ENCODE peak calls at places on chromosome 21, in nine cellular contexts. One of them, this sample, is unnamed.

GRCh38 chr21:45804809-45805313 is 161.3 kb downstream of the PCBP3 start:
- DNase-seq in tibial nerve: no peak
- DNase-seq in neural progenitor cell: no peak
- DNase-seq in cardiac muscle cell: no peak
- DNase-seq in H9: no peak
- DNase-seq in naive thymus-derived CD4-positive, alpha-beta T cell: no peak
- DNase-seq in ovary: no peak
- DNase-seq in psoas muscle: no peak
- DNase-seq in AG04450: no peak
- DNase-seq in this sample: no peak

GRCh38 chr21:33189237-33189636 is 40.5 kb upstream of the IFNAR2 start:
- DNase-seq in tibial nerve: no peak
- DNase-seq in ovary: no peak
- DNase-seq in psoas muscle: no peak
- DNase-seq in H9: no peak
- DNase-seq in neural progenitor cell: no peak
- DNase-seq in AG04450: no peak
- DNase-seq in cardiac muscle cell: no peak
- DNase-seq in naive thymus-derived CD4-positive, alpha-beta T cell: no peak
- DNase-seq in this sample: no peak

GRCh38 chr21:27047331-27048314 is 80.7 kb upstream of the ADAMTS5 start:
- DNase-seq in cardiac muscle cell: no peak
- DNase-seq in AG04450: no peak
- DNase-seq in ovary: no peak
- DNase-seq in naive thymus-derived CD4-positive, alpha-beta T cell: no peak
- DNase-seq in H9: no peak
- DNase-seq in tibial nerve: no peak
- DNase-seq in psoas muscle: no peak
- DNase-seq in neural progenitor cell: peak; percentile 48
- DNase-seq in this sample: no peak

GRCh38 chr21:45906196-45906805 is 75.3 kb upstream of the COL6A1 start:
- DNase-seq in naive thymus-derived CD4-positive, alpha-beta T cell: no peak
- DNase-seq in ovary: no peak
- DNase-seq in neural progenitor cell: no peak
- DNase-seq in cardiac muscle cell: no peak
- DNase-seq in AG04450: no peak
- DNase-seq in H9: no peak
- DNase-seq in tibial nerve: no peak
- DNase-seq in psoas muscle: no peak
- DNase-seq in this sample: no peak

GRCh38 chr21:26572668-26573381 is at the start of gene CYYR1:
- DNase-seq in neural progenitor cell: peak; percentile 84
- DNase-seq in ovary: no peak
- DNase-seq in H9: peak; percentile 77
- DNase-seq in tibial nerve: no peak
- DNase-seq in naive thymus-derived CD4-positive, alpha-beta T cell: no peak
- DNase-seq in cardiac muscle cell: peak; percentile 70
- DNase-seq in AG04450: no peak
- DNase-seq in psoas muscle: peak; percentile 30
- DNase-seq in this sample: no peak

GRCh38 chr21:34688145-34688544 is 19.4 kb downstream of the CLIC6 start:
- DNase-seq in AG04450: no peak
- DNase-seq in psoas muscle: no peak
- DNase-seq in H9: no peak
- DNase-seq in tibial nerve: no peak
- DNase-seq in naive thymus-derived CD4-positive, alpha-beta T cell: no peak
- DNase-seq in ovary: no peak
- DNase-seq in cardiac muscle cell: no peak
- DNase-seq in neural progenitor cell: no peak
- DNase-seq in this sample: peak; percentile 28

GRCh38 chr21:44802396-44803153 is 955 bp upstream of the UBE2G2 start:
- DNase-seq in cardiac muscle cell: peak; percentile 20
- DNase-seq in tibial nerve: no peak
- DNase-seq in H9: no peak
- DNase-seq in neural progenitor cell: peak; percentile 72
- DNase-seq in ovary: no peak
- DNase-seq in naive thymus-derived CD4-positive, alpha-beta T cell: no peak
- DNase-seq in AG04450: no peak
- DNase-seq in psoas muscle: no peak
- DNase-seq in this sample: no peak

GRCh38 chr21:26389971-26390641 is 183.0 kb downstream of the CYYR1 start:
- DNase-seq in AG04450: no peak
- DNase-seq in cardiac muscle cell: peak; percentile 39
- DNase-seq in ovary: no peak
- DNase-seq in tibial nerve: no peak
- DNase-seq in neural progenitor cell: no peak
- DNase-seq in psoas muscle: no peak
- DNase-seq in naive thymus-derived CD4-positive, alpha-beta T cell: no peak
- DNase-seq in H9: no peak
- DNase-seq in this sample: no peak

GRCh38 chr21:46599251-46599572 is 5.7 kb downstream of the S100B start:
- DNase-seq in cardiac muscle cell: peak; percentile 29
- DNase-seq in H9: no peak
- DNase-seq in ovary: peak; percentile 53
- DNase-seq in tibial nerve: no peak
- DNase-seq in AG04450: peak; percentile 70
- DNase-seq in naive thymus-derived CD4-positive, alpha-beta T cell: no peak
- DNase-seq in psoas muscle: no peak
- DNase-seq in neural progenitor cell: peak; percentile 66
- DNase-seq in this sample: no peak

GRCh38 chr21:45709696-45710268 is 66.3 kb downstream of the PCBP3 start:
- DNase-seq in H9: no peak
- DNase-seq in AG04450: no peak
- DNase-seq in ovary: no peak
- DNase-seq in psoas muscle: no peak
- DNase-seq in cardiac muscle cell: no peak
- DNase-seq in neural progenitor cell: no peak
- DNase-seq in naive thymus-derived CD4-positive, alpha-beta T cell: no peak
- DNase-seq in tibial nerve: no peak
- DNase-seq in this sample: no peak

GRCh38 chr21:17925000-17925610 is 105.9 kb upstream of the C21orf91 start:
- DNase-seq in tibial nerve: no peak
- DNase-seq in H9: peak; percentile 61
- DNase-seq in neural progenitor cell: peak; percentile 83
- DNase-seq in AG04450: peak; percentile 6
- DNase-seq in naive thymus-derived CD4-positive, alpha-beta T cell: peak; percentile 41
- DNase-seq in psoas muscle: no peak
- DNase-seq in ovary: peak; percentile 12
- DNase-seq in cardiac muscle cell: peak; percentile 84
- DNase-seq in this sample: peak; percentile 17

GRCh38 chr21:41419921-41420862 is 5.8 kb upstream of the MX1 start:
- DNase-seq in tibial nerve: peak; percentile 73
- DNase-seq in H9: peak; percentile 78
- DNase-seq in ovary: peak; percentile 87
- DNase-seq in naive thymus-derived CD4-positive, alpha-beta T cell: peak; percentile 33
- DNase-seq in cardiac muscle cell: peak; percentile 44
- DNase-seq in neural progenitor cell: peak; percentile 59
- DNase-seq in AG04450: peak; percentile 63
- DNase-seq in psoas muscle: peak; percentile 83
- DNase-seq in this sample: no peak

GRCh38 chr21:25569711-25570110 is 37.6 kb downstream of the MRPL39 start:
- DNase-seq in psoas muscle: no peak
- DNase-seq in naive thymus-derived CD4-positive, alpha-beta T cell: no peak
- DNase-seq in tibial nerve: no peak
- DNase-seq in AG04450: no peak
- DNase-seq in cardiac muscle cell: no peak
- DNase-seq in H9: no peak
- DNase-seq in ovary: no peak
- DNase-seq in neural progenitor cell: no peak
- DNase-seq in this sample: no peak

GRCh38 chr21:44423941-44424607 is 31.2 kb upstream of the LRRC3 start:
- DNase-seq in cardiac muscle cell: no peak
- DNase-seq in tibial nerve: peak; percentile 6
- DNase-seq in neural progenitor cell: no peak
- DNase-seq in psoas muscle: no peak
- DNase-seq in H9: peak; percentile 29
- DNase-seq in ovary: no peak
- DNase-seq in naive thymus-derived CD4-positive, alpha-beta T cell: no peak
- DNase-seq in AG04450: no peak
- DNase-seq in this sample: no peak

GRCh38 chr21:37257967-37258877 is 8.9 kb downstream of the VPS26C start:
- DNase-seq in cardiac muscle cell: peak; percentile 62
- DNase-seq in naive thymus-derived CD4-positive, alpha-beta T cell: peak; percentile 77
- DNase-seq in ovary: peak; percentile 60
- DNase-seq in psoas muscle: peak; percentile 52
- DNase-seq in neural progenitor cell: peak; percentile 91
- DNase-seq in AG04450: no peak
- DNase-seq in tibial nerve: no peak
- DNase-seq in H9: peak; percentile 84
- DNase-seq in this sample: peak; percentile 70

GRCh38 chr21:37253991-37254390 is 13.1 kb downstream of the VPS26C start:
- DNase-seq in ovary: no peak
- DNase-seq in tibial nerve: no peak
- DNase-seq in H9: no peak
- DNase-seq in cardiac muscle cell: no peak
- DNase-seq in AG04450: peak; percentile 30
- DNase-seq in psoas muscle: no peak
- DNase-seq in neural progenitor cell: no peak
- DNase-seq in naive thymus-derived CD4-positive, alpha-beta T cell: no peak
- DNase-seq in this sample: no peak

GRCh38 chr21:37259426-37259825 is 7.7 kb downstream of the VPS26C start:
- DNase-seq in cardiac muscle cell: no peak
- DNase-seq in AG04450: no peak
- DNase-seq in naive thymus-derived CD4-positive, alpha-beta T cell: no peak
- DNase-seq in psoas muscle: no peak
- DNase-seq in tibial nerve: no peak
- DNase-seq in H9: no peak
- DNase-seq in ovary: no peak
- DNase-seq in neural progenitor cell: no peak
- DNase-seq in this sample: no peak

DNA sequence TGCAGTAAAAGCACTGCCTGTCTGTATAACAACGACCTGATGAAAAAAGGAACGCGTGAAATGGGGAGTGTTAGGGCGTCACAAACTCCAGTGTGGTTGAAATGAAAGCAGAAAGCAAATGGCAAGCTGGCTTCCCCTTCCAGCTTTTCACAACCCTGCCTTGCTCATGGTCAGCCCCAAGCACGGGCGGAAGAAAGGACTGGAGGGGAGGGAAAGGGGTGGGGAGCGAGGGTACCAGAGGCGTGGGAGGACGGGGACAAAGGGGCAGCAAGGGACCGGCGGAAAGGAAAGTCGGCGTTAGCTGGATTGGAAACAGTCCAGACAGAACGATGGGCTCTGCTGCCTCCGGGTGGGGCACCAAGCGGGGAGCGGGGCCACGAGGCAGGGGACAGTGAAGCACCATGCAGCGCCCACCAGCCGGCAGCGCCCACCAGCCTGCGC is 9.6 kb downstream of the VPS26C start:
- DNase-seq in neural progenitor cell: no peak
- DNase-seq in ovary: peak; percentile 19
- DNase-seq in naive thymus-derived CD4-positive, alpha-beta T cell: peak; percentile 25
- DNase-seq in tibial nerve: no peak
- DNase-seq in AG04450: no peak
- DNase-seq in H9: no peak
- DNase-seq in cardiac muscle cell: no peak
- DNase-seq in psoas muscle: peak; percentile 25
- DNase-seq in this sample: no peak
- H3K9me3 ChIP-seq in neural progenitor cell: no peaks in the 10 kb centered on the region
- H3K9me3 ChIP-seq in ovary: no peaks in the 10 kb centered on the region
- H3K9me3 ChIP-seq in naive thymus-derived CD4-positive, alpha-beta T cell: no peaks in the 10 kb centered on the region
- H3K9me3 ChIP-seq in tibial nerve: no peaks in the 10 kb centered on the region
- H3K9me3 ChIP-seq in AG04450: no peaks in the 10 kb centered on the region
- H3K9me3 ChIP-seq in H9: no peaks in the 10 kb centered on the region
- H3K9me3 ChIP-seq in cardiac muscle cell: no peaks in the 10 kb centered on the region
- H3K9me3 ChIP-seq in psoas muscle: no peaks in the 10 kb centered on the region
- H3K9me3 ChIP-seq in this sample: no peaks in the 10 kb centered on the region

GRCh38 chr21:20882462-20883415 is 115.5 kb upstream of the NCAM2 start:
- DNase-seq in neural progenitor cell: peak; percentile 69
- DNase-seq in AG04450: no peak
- DNase-seq in ovary: no peak
- DNase-seq in cardiac muscle cell: peak; percentile 66
- DNase-seq in naive thymus-derived CD4-positive, alpha-beta T cell: no peak
- DNase-seq in H9: peak; percentile 39
- DNase-seq in tibial nerve: no peak
- DNase-seq in psoas muscle: no peak
- DNase-seq in this sample: no peak
- H3K9me3 ChIP-seq in neural progenitor cell: no peaks in the 10 kb centered on the region
- H3K9me3 ChIP-seq in AG04450: peaks cover 5% of the 10 kb centered on the region
- H3K9me3 ChIP-seq in ovary: no peaks in the 10 kb centered on the region
- H3K9me3 ChIP-seq in cardiac muscle cell: no peaks in the 10 kb centered on the region
- H3K9me3 ChIP-seq in naive thymus-derived CD4-positive, alpha-beta T cell: no peaks in the 10 kb centered on the region
- H3K9me3 ChIP-seq in H9: no peaks in the 10 kb centered on the region
- H3K9me3 ChIP-seq in tibial nerve: no peaks in the 10 kb centered on the region
- H3K9me3 ChIP-seq in psoas muscle: no peaks in the 10 kb centered on the region
- H3K9me3 ChIP-seq in this sample: no peaks in the 10 kb centered on the region

GRCh38 chr21:40204956-40205355 is 337.7 kb downstream of the PCP4 start:
- DNase-seq in neural progenitor cell: peak; percentile 3
- DNase-seq in tibial nerve: no peak
- DNase-seq in cardiac muscle cell: no peak
- DNase-seq in psoas muscle: no peak
- DNase-seq in ovary: no peak
- DNase-seq in naive thymus-derived CD4-positive, alpha-beta T cell: no peak
- DNase-seq in H9: no peak
- DNase-seq in AG04450: no peak
- DNase-seq in this sample: no peak

GRCh38 chr21:40200962-40201361 is 333.7 kb downstream of the PCP4 start:
- DNase-seq in H9: no peak
- DNase-seq in ovary: no peak
- DNase-seq in naive thymus-derived CD4-positive, alpha-beta T cell: no peak
- DNase-seq in tibial nerve: no peak
- DNase-seq in neural progenitor cell: no peak
- DNase-seq in AG04450: no peak
- DNase-seq in psoas muscle: no peak
- DNase-seq in cardiac muscle cell: no peak
- DNase-seq in this sample: no peak
- H3K9me3 ChIP-seq in H9: no peaks in the 10 kb centered on the region
- H3K9me3 ChIP-seq in ovary: no peaks in the 10 kb centered on the region
- H3K9me3 ChIP-seq in naive thymus-derived CD4-positive, alpha-beta T cell: no peaks in the 10 kb centered on the region
- H3K9me3 ChIP-seq in tibial nerve: no peaks in the 10 kb centered on the region
- H3K9me3 ChIP-seq in neural progenitor cell: no peaks in the 10 kb centered on the region
- H3K9me3 ChIP-seq in AG04450: peaks cover 27% of the 10 kb centered on the region
- H3K9me3 ChIP-seq in psoas muscle: no peaks in the 10 kb centered on the region
- H3K9me3 ChIP-seq in cardiac muscle cell: no peaks in the 10 kb centered on the region
- H3K9me3 ChIP-seq in this sample: no peaks in the 10 kb centered on the region

GRCh38 chr21:23542097-23542496 is 2065.2 kb downstream of the MRPL39 start:
- DNase-seq in cardiac muscle cell: no peak
- DNase-seq in naive thymus-derived CD4-positive, alpha-beta T cell: no peak
- DNase-seq in tibial nerve: no peak
- DNase-seq in psoas muscle: no peak
- DNase-seq in H9: no peak
- DNase-seq in neural progenitor cell: no peak
- DNase-seq in AG04450: no peak
- DNase-seq in ovary: no peak
- DNase-seq in this sample: no peak

GRCh38 chr21:23543334-23543733 is 2063.9 kb downstream of the MRPL39 start:
- DNase-seq in ovary: no peak
- DNase-seq in psoas muscle: no peak
- DNase-seq in naive thymus-derived CD4-positive, alpha-beta T cell: no peak
- DNase-seq in neural progenitor cell: no peak
- DNase-seq in AG04450: no peak
- DNase-seq in cardiac muscle cell: no peak
- DNase-seq in H9: no peak
- DNase-seq in tibial nerve: no peak
- DNase-seq in this sample: no peak

DNA sequence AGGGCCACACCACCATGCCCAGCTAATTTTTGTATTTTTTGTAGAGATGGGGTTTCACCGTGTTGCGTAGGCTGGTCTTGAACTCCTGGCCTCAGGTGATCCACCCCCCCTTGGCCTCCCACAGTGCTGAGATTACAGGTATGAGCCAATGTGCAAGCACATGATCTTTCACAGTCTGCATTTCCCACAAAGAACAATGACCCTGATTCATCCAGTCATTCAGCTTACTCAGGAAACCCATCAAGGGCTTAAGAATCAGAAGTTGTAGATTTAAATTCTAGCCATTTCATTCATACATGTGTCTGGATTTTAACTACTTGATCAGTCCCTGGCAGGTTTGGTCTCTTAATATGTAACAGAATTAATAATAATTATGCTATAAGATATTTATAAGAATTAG is 2065.7 kb downstream of the MRPL39 start:
- DNase-seq in H9: no peak
- DNase-seq in ovary: no peak
- DNase-seq in naive thymus-derived CD4-positive, alpha-beta T cell: no peak
- DNase-seq in cardiac muscle cell: no peak
- DNase-seq in psoas muscle: no peak
- DNase-seq in tibial nerve: no peak
- DNase-seq in neural progenitor cell: no peak
- DNase-seq in AG04450: no peak
- DNase-seq in this sample: no peak
- H3K9me3 ChIP-seq in H9: no peaks in the 10 kb centered on the region
- H3K9me3 ChIP-seq in ovary: no peaks in the 10 kb centered on the region
- H3K9me3 ChIP-seq in naive thymus-derived CD4-positive, alpha-beta T cell: no peaks in the 10 kb centered on the region
- H3K9me3 ChIP-seq in cardiac muscle cell: no peaks in the 10 kb centered on the region
- H3K9me3 ChIP-seq in psoas muscle: no peaks in the 10 kb centered on the region
- H3K9me3 ChIP-seq in tibial nerve: no peaks in the 10 kb centered on the region
- H3K9me3 ChIP-seq in neural progenitor cell: peaks cover 6% of the 10 kb centered on the region
- H3K9me3 ChIP-seq in AG04450: peaks cover 13% of the 10 kb centered on the region
- H3K9me3 ChIP-seq in this sample: no peaks in the 10 kb centered on the region

This sample was measured in T-helper 17 cell.